ENCODE peak calls at places on chromosomes 13 and 19, in five cellular contexts. One of them, this sample, is unnamed. For H3K36me3, the result is how much of the 10 kb centered on the place peaks cover.

GRCh38 chr19:39212377-39212742 is 8.3 kb upstream of the SYCN start:
- DNase-seq in upper lobe of left lung: peak
- DNase-seq in uterus: no peak
- DNase-seq in PC-3: peak
- DNase-seq in tibial nerve: no peak
- DNase-seq in this sample: no peak

GRCh38 chr13:49225358-49226042 is 5.4 kb downstream of the MLNR start:
- DNase-seq in upper lobe of left lung: no peak
- DNase-seq in uterus: no peak
- DNase-seq in PC-3: peak
- DNase-seq in tibial nerve: peak
- DNase-seq in this sample: no peak

GRCh38 chr19:50377051-50377441 is 789 bp downstream of the NR1H2 start:
- DNase-seq in upper lobe of left lung: no peak
- DNase-seq in uterus: peak
- DNase-seq in PC-3: peak
- DNase-seq in tibial nerve: no peak
- DNase-seq in this sample: no peak

GRCh38 chr13:94217370-94217769 is 262.1 kb downstream of the DCT start:
- DNase-seq in upper lobe of left lung: no peak
- DNase-seq in uterus: no peak
- DNase-seq in PC-3: no peak
- DNase-seq in tibial nerve: no peak
- DNase-seq in this sample: no peak

GRCh38 chr13:60837806-60838205 is 440.8 kb downstream of the TDRD3 start:
- DNase-seq in upper lobe of left lung: no peak
- DNase-seq in uterus: no peak
- DNase-seq in PC-3: peak
- DNase-seq in tibial nerve: no peak
- DNase-seq in this sample: no peak

GRCh38 chr13:59534806-59535205 is 628.9 kb downstream of the DIAPH3 start:
- DNase-seq in upper lobe of left lung: no peak
- DNase-seq in uterus: no peak
- DNase-seq in PC-3: no peak
- DNase-seq in tibial nerve: no peak
- DNase-seq in this sample: no peak

GRCh38 chr19:52638601-52639000 is 446 bp upstream of the ZNF83 start:
- DNase-seq in upper lobe of left lung: no peak
- DNase-seq in uterus: peak
- DNase-seq in PC-3: no peak
- DNase-seq in tibial nerve: no peak
- DNase-seq in this sample: no peak

GRCh38 chr13:30847697-30848307 is 58.3 kb upstream of the MEDAG start:
- DNase-seq in upper lobe of left lung: no peak
- DNase-seq in uterus: peak
- DNase-seq in PC-3: no peak
- DNase-seq in tibial nerve: no peak
- DNase-seq in this sample: peak

GRCh38 chr13:21913010-21913409 is 242.1 kb downstream of the FGF9 start:
- DNase-seq in upper lobe of left lung: no peak
- DNase-seq in uterus: no peak
- DNase-seq in PC-3: no peak
- DNase-seq in tibial nerve: no peak
- DNase-seq in this sample: no peak

GRCh38 chr19:32355309-32355708 is 9.9 kb downstream of the ZNF507 start:
- DNase-seq in upper lobe of left lung: no peak
- DNase-seq in uterus: no peak
- DNase-seq in PC-3: no peak
- DNase-seq in tibial nerve: no peak
- DNase-seq in this sample: no peak

GRCh38 chr19:32351807-32352630 is 6.6 kb downstream of the ZNF507 start:
- DNase-seq in upper lobe of left lung: no peak
- DNase-seq in uterus: no peak
- DNase-seq in PC-3: peak
- DNase-seq in tibial nerve: no peak
- DNase-seq in this sample: no peak

GRCh38 chr19:32350492-32350891 is 5.1 kb downstream of the ZNF507 start:
- DNase-seq in upper lobe of left lung: no peak
- DNase-seq in uterus: no peak
- DNase-seq in PC-3: peak
- DNase-seq in tibial nerve: no peak
- DNase-seq in this sample: no peak

GRCh38 chr19:32357720-32358119 is 12.3 kb downstream of the ZNF507 start:
- DNase-seq in upper lobe of left lung: no peak
- DNase-seq in uterus: no peak
- DNase-seq in PC-3: peak
- DNase-seq in tibial nerve: no peak
- DNase-seq in this sample: no peak

GRCh38 chr19:32354345-32354744 is 8.9 kb downstream of the ZNF507 start:
- DNase-seq in upper lobe of left lung: no peak
- DNase-seq in uterus: no peak
- DNase-seq in PC-3: no peak
- DNase-seq in tibial nerve: no peak
- DNase-seq in this sample: no peak
- H3K36me3 ChIP-seq in upper lobe of left lung: under half
- H3K36me3 ChIP-seq in uterus: under half
- H3K36me3 ChIP-seq in PC-3: under half
- H3K36me3 ChIP-seq in tibial nerve: under half
- H3K36me3 ChIP-seq in this sample: under half

GRCh38 chr19:10134040-10134439 is 14.3 kb upstream of the EIF3G start:
- DNase-seq in upper lobe of left lung: no peak
- DNase-seq in uterus: no peak
- DNase-seq in PC-3: no peak
- DNase-seq in tibial nerve: no peak
- DNase-seq in this sample: no peak
- H3K36me3 ChIP-seq in upper lobe of left lung: under half
- H3K36me3 ChIP-seq in uterus: under half
- H3K36me3 ChIP-seq in PC-3: half or more
- H3K36me3 ChIP-seq in tibial nerve: under half
- H3K36me3 ChIP-seq in this sample: under half

DNA sequence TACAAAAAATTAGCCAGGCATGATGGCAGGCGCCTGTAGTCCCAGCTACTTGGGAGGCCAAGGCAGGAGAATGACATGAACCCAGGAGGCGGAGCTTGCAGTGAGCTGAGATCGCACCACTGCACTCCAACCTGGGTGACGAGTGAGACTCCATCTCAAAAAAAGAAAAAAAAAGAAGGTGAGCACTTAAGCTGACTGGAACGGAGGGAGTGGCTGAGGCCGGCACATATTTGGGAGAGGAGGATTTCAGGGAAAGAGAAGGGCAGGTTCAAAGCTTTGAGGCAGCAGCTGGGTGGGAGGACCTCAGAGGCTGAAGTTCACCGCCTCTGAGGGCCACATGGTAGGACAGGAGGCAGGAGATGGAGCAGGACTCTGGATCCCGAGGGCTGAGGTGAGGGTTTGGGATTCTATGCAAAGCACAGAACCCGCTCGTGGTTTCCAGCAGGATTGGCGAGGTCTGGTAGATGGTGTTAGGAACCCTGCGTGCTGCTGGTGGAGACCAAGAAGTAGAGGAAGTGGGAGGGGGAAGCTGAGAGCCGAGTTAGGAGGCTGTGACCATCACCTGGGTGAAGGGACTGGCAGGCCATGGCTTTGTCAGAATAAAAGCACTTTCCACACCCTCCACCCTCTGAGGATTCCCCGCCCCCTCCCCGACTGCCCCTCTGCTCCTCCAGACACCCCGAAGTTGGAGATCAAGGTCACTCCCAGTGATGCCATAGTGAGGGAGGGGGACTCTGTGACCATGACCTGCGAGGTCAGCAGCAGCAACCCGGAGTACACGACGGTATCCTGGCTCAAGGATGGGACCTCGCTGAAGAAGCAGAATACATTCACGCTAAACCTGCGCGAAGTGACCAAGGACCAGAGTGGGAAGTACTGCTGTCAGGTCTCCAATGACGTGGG is 8.3 kb downstream of the CD22 start:
- DNase-seq in upper lobe of left lung: no peak
- DNase-seq in uterus: no peak
- DNase-seq in PC-3: no peak
- DNase-seq in tibial nerve: no peak
- DNase-seq in this sample: no peak
- H3K36me3 ChIP-seq in upper lobe of left lung: under half
- H3K36me3 ChIP-seq in uterus: under half
- H3K36me3 ChIP-seq in PC-3: under half
- H3K36me3 ChIP-seq in tibial nerve: under half
- H3K36me3 ChIP-seq in this sample: under half

GRCh38 chr19:315811-316210 is 24.6 kb upstream of the PLPP2 start:
- DNase-seq in upper lobe of left lung: no peak
- DNase-seq in uterus: no peak
- DNase-seq in PC-3: no peak
- DNase-seq in tibial nerve: no peak
- DNase-seq in this sample: no peak
- H3K36me3 ChIP-seq in upper lobe of left lung: under half
- H3K36me3 ChIP-seq in uterus: under half
- H3K36me3 ChIP-seq in PC-3: under half
- H3K36me3 ChIP-seq in tibial nerve: under half
- H3K36me3 ChIP-seq in this sample: under half

GRCh38 chr19:15268192-15268927 is 36.1 kb upstream of the EPHX3 start:
- DNase-seq in upper lobe of left lung: no peak
- DNase-seq in uterus: no peak
- DNase-seq in PC-3: no peak
- DNase-seq in tibial nerve: no peak
- DNase-seq in this sample: no peak
- H3K36me3 ChIP-seq in upper lobe of left lung: under half
- H3K36me3 ChIP-seq in uterus: under half
- H3K36me3 ChIP-seq in PC-3: half or more
- H3K36me3 ChIP-seq in tibial nerve: under half
- H3K36me3 ChIP-seq in this sample: under half

This sample was measured in thoracic aorta.